ENCODE peak calls at places on chromosomes 11 and 22, in six cellular contexts. U is IMR-90; I is NT2/D1; T is activated CD8-positive, alpha-beta memory T cell treated with anti-CD3 and anti-CD28 coated beads for 4 hours; E is H7; H is brain microvascular endothelial cell. K is an unnamed sample.

GRCh38 chr11:115544422-115544821 is 40.2 kb upstream of the CADM1 start:
- DNase-seq in T (no peak), I (no peak), H (no peak), U (no peak), E (no peak), K (no peak)

GRCh38 chr22:36368359-36368983 is 19.3 kb downstream of the MYH9 start:
- DNase-seq in H (no peak), E (peak), U (peak), I (peak), T (no peak), K (no peak)

GRCh38 chr11:111814106-111814505 is 47.9 kb upstream of the PPP2R1B start:
- DNase-seq in E (no peak), T (no peak), I (no peak), H (no peak), U (no peak), K (no peak)

GRCh38 chr11:506238-506949 is 648 bp downstream of the RNH1 start:
- DNase-seq in U (peak), E (peak), H (peak), T (peak), I (peak), K (peak)

GRCh38 chr11:132217856-132218255 is 847.4 kb downstream of the NTM start:
- DNase-seq in U (no peak), E (no peak), T (no peak), I (no peak), H (no peak), K (no peak)

GRCh38 chr11:130979386-130979972 is 63.2 kb upstream of the SNX19 start:
- DNase-seq in U (peak), I (peak), H (peak), E (peak), T (no peak), K (no peak)

GRCh38 chr22:39567135-39567946 is 3.2 kb upstream of the CACNA1I start:
- DNase-seq in I (no peak), E (peak), U (no peak), T (no peak), H (no peak), K (no peak)

GRCh38 chr11:118845369-118845768 is 38.3 kb upstream of the CXCR5 start:
- DNase-seq in E (no peak), T (no peak), U (peak), I (no peak), H (peak), K (no peak)

GRCh38 chr22:32548039-32548438 is 73.4 kb downstream of the FBXO7 start:
- DNase-seq in T (no peak), E (no peak), H (no peak), U (no peak), I (no peak), K (no peak)

GRCh38 chr11:106262852-106263251 is 185.4 kb downstream of the AASDHPPT start:
- DNase-seq in E (no peak), T (no peak), I (no peak), U (no peak), H (peak), K (no peak)

GRCh38 chr11:117876341-117877119 is at the start of gene FXYD6:
- DNase-seq in E (peak), H (no peak), T (no peak), U (no peak), I (no peak), K (no peak)

GRCh38 chr11:69292221-69292648 is 1.7 kb upstream of the MYEOV start:
- DNase-seq in E (peak), H (no peak), I (peak), U (no peak), T (no peak), K (no peak)